ENCODE peak calls at places on chromosomes 13 and 19, in four cellular contexts. C, P, N and Q are unnamed samples.

GRCh38 chr13:75617230-75617629 is 18.9 kb upstream of the LMO7 start:
- DNase-seq in N (no peak), P (no peak), C (no peak), Q (no peak)

GRCh38 chr13:113359556-113359955 is 4.4 kb downstream of the GRTP1 start:
- DNase-seq in P (no peak), C (no peak), N (no peak), Q (no peak)

GRCh38 chr13:45623516-45624090 is 8.1 kb upstream of the ERICH6B start:
- DNase-seq in C (no peak), P (no peak), N (peak; percentile 44), Q (no peak)

GRCh38 chr13:46332772-46333171 is 54.3 kb downstream of the RUBCNL start:
- DNase-seq in N (no peak), P (no peak), C (no peak), Q (no peak)

GRCh38 chr19:12975221-12975756 is 5.9 kb downstream of the DAND5 start:
- DNase-seq in N (no peak), P (no peak), C (no peak), Q (no peak)

GRCh38 chr13:36242761-36243160 is 28.4 kb upstream of the SOHLH2 start:
- DNase-seq in N (no peak), P (no peak), C (no peak), Q (no peak)

GRCh38 chr13:95256086-95256485 is 45.2 kb downstream of the ABCC4 start:
- DNase-seq in C (no peak), P (no peak), N (peak; percentile 97), Q (peak; percentile 44)

GRCh38 chr19:37980419-37980975 is 73.5 kb downstream of the SIPA1L3 start:
- DNase-seq in N (no peak), P (no peak), C (no peak), Q (no peak)

GRCh38 chr13:20118268-20119140 is 42.3 kb downstream of the GJA3 start:
- DNase-seq in N (no peak), C (no peak), P (peak; percentile 64), Q (no peak)

GRCh38 chr19:16614941-16615340 is 13.1 kb downstream of the MED26 start:
- DNase-seq in P (no peak), C (no peak), N (peak; percentile 38), Q (no peak)

GRCh38 chr19:53917356-53917755 is 8.3 kb downstream of the CACNG7 start:
- DNase-seq in P (no peak), N (no peak), C (no peak), Q (no peak)

GRCh38 chr19:3655402-3656072 is 28.9 kb upstream of the CACTIN start:
- DNase-seq in N (peak; percentile 96), P (no peak), C (no peak), Q (peak; percentile 78)